ENCODE peak calls at places on chromosome 9, in five cellular contexts. N is HTR-8/SVneo; F is effector CD4-positive, alpha-beta T cell; D is activated T-cell treated with anti-CD3 and anti-CD28 coated beads, Interleukin-2, amount 50 U/mL, for 1 hour; B is tibial artery. A is an unnamed sample.

GRCh38 chr9:1939926-1940368 is 75.2 kb upstream of the SMARCA2 start:
- DNase-seq in D (peak), N (no peak), B (no peak), F (no peak), A (no peak)

GRCh38 chr9:37338218-37338617 is 84.3 kb upstream of the GRHPR start:
- DNase-seq in D (no peak), F (no peak), B (no peak), N (no peak), A (no peak)

GRCh38 chr9:127912882-127913281 is 4.0 kb downstream of the ST6GALNAC4 start:
- DNase-seq in F (no peak), N (no peak), D (no peak), B (no peak), A (no peak)

GRCh38 chr9:111588846-111589245 is 10.6 kb downstream of the PTGR1 start:
- DNase-seq in B (no peak), N (no peak), D (no peak), F (no peak), A (no peak)

GRCh38 chr9:101246691-101247090 is 138.1 kb downstream of the BAAT start:
- DNase-seq in B (no peak), D (no peak), N (no peak), F (no peak), A (no peak)

GRCh38 chr9:136354592-136355085 is 8.9 kb downstream of the DNLZ start:
- DNase-seq in D (no peak), N (peak), F (no peak), B (no peak), A (no peak)

GRCh38 chr9:79221084-79221483 is 350.7 kb upstream of the TLE4 start:
- DNase-seq in F (no peak), D (no peak), B (no peak), N (peak), A (no peak)

GRCh38 chr9:111427186-111427585 is 57.0 kb downstream of the ECPAS start:
- DNase-seq in N (peak), F (no peak), D (no peak), B (no peak), A (no peak)